ENCODE peak calls at places on chromosome 1, in five cellular contexts. S, A, Q, K and J are unnamed samples.

GRCh38 chr1:85911742-85912141 is 203.5 kb upstream of the ZNHIT6 start:
- DNase-seq in A (no peak), K (no peak), S (no peak), Q (peak; percentile 11), J (no peak)

GRCh38 chr1:145916745-145917144 is 1.8 kb downstream of the PEX11B start:
- DNase-seq in Q (no peak), A (no peak), S (peak; percentile 39), K (no peak), J (no peak)

GRCh38 chr1:2470290-2471158 is 5.6 kb upstream of the PLCH2 start:
- DNase-seq in S (no peak), K (no peak), A (no peak), Q (no peak), J (no peak)

GRCh38 chr1:43994071-43994470 is 2.7 kb downstream of the CCDC24 start:
- DNase-seq in Q (no peak), S (no peak), A (no peak), K (no peak), J (no peak)

GRCh38 chr1:235882816-235883215 is 16.1 kb upstream of the LYST start:
- DNase-seq in S (peak; percentile 27), A (no peak), K (no peak), Q (peak; percentile 13), J (no peak)

GRCh38 chr1:53590581-53591515 is 131.6 kb downstream of the DMRTB1 start:
- DNase-seq in S (no peak), Q (peak; percentile 76), K (no peak), A (no peak), J (no peak)

GRCh38 chr1:38334930-38335592 is 288.5 kb upstream of the POU3F1 start:
- DNase-seq in Q (no peak), S (no peak), K (no peak), A (no peak), J (no peak)

GRCh38 chr1:119139857-119140176 is 636 bp downstream of the WARS2 start:
- DNase-seq in S (no peak), Q (no peak), K (no peak), A (no peak), J (no peak)

GRCh38 chr1:112575154-112575804 is 43.7 kb downstream of the ST7L start:
- DNase-seq in Q (peak; percentile 26), S (peak; percentile 56), A (no peak), K (no peak), J (no peak)

GRCh38 chr1:154178006-154178405 is 13.9 kb downstream of the TPM3 start:
- DNase-seq in S (no peak), Q (no peak), A (no peak), K (no peak), J (no peak)

GRCh38 chr1:44605904-44606615 is 68.2 kb downstream of the TMEM53 start:
- DNase-seq in S (no peak), A (no peak), Q (no peak), K (no peak), J (no peak)

GRCh38 chr1:234169161-234169849 is 204.0 kb upstream of the COA6 start:
- DNase-seq in S (no peak), K (no peak), Q (no peak), A (no peak), J (no peak)

GRCh38 chr1:33391669-33392068 is 39.2 kb downstream of the PHC2 start:
- DNase-seq in K (no peak), A (no peak), S (no peak), Q (no peak), J (no peak)

GRCh38 chr1:226404904-226405222 is 3.0 kb downstream of the PARP1 start:
- DNase-seq in S (no peak), A (no peak), K (no peak), Q (no peak), J (no peak)

GRCh38 chr1:223700388-223700918 is 11.9 kb upstream of the CAPN2 start:
- DNase-seq in K (no peak), Q (no peak), S (no peak), A (no peak), J (no peak)

GRCh38 chr1:48808496-48808895 is 31.8 kb upstream of the BEND5 start:
- DNase-seq in K (no peak), A (no peak), S (no peak), Q (no peak), J (no peak)

GRCh38 chr1:1796466-1796865 is 18.2 kb upstream of the NADK start:
- DNase-seq in S (no peak), A (no peak), K (no peak), Q (no peak), J (no peak)

GRCh38 chr1:244224487-244225430 is 173.7 kb downstream of the ZBTB18 start:
- DNase-seq in Q (no peak), K (no peak), S (no peak), A (no peak), J (peak; percentile 28)

GRCh38 chr1:109762821-109763645 is 690 bp downstream of the EPS8L3 start:
- DNase-seq in A (peak; percentile 41), K (no peak), Q (peak; percentile 34), S (no peak), J (peak; percentile 55)

GRCh38 chr1:246001142-246001812 is 505.8 kb downstream of the SMYD3 start:
- DNase-seq in S (no peak), A (no peak), K (no peak), Q (no peak), J (no peak)

GRCh38 chr1:48674641-48675040 is 102.0 kb downstream of the BEND5 start:
- DNase-seq in Q (peak; percentile 67), K (no peak), S (no peak), A (no peak), J (no peak)

GRCh38 chr1:179529482-179529881 is 46.3 kb downstream of the NPHS2 start:
- DNase-seq in Q (no peak), K (no peak), A (no peak), S (no peak), J (no peak)

GRCh38 chr1:16081636-16082035 is 8.2 kb upstream of the FAM131C start:
- DNase-seq in Q (no peak), A (no peak), K (no peak), S (no peak), J (no peak)

GRCh38 chr1:179663810-179664209 is 72.2 kb downstream of the TDRD5 start:
- DNase-seq in A (no peak), S (no peak), Q (no peak), K (no peak), J (no peak)

GRCh38 chr1:158121604-158122254 is 59.0 kb upstream of the CD1D start:
- DNase-seq in Q (peak; percentile 44), K (peak; percentile 48), A (no peak), S (peak; percentile 46), J (peak; percentile 35)

GRCh38 chr1:107593436-107594209 is 371.4 kb downstream of the VAV3 start:
- DNase-seq in Q (no peak), A (no peak), K (no peak), S (peak; percentile 3), J (no peak)

GRCh38 chr1:63317007-63317813 is 5.2 kb upstream of the FOXD3 start:
- DNase-seq in K (no peak), A (peak; percentile 90), S (no peak), Q (peak; percentile 35), J (peak; percentile 83)

GRCh38 chr1:96515925-96516324 is 205.7 kb upstream of the PTBP2 start:
- DNase-seq in A (no peak), S (no peak), Q (no peak), K (no peak), J (no peak)

GRCh38 chr1:246930830-246931548 is 759 bp downstream of the AHCTF1 start:
- DNase-seq in S (peak; percentile 53), A (peak; percentile 74), K (peak; percentile 52), Q (peak; percentile 64), J (peak; percentile 71)

GRCh38 chr1:206050655-206051235 is 2.2 kb upstream of the RHEX start:
- DNase-seq in K (peak; percentile 45), S (peak; percentile 84), Q (no peak), A (no peak), J (peak; percentile 73)

GRCh38 chr1:159076753-159077656 is at the start of gene AIM2:
- DNase-seq in A (no peak), S (no peak), Q (peak; percentile 58), K (peak; percentile 37), J (peak; percentile 83)

GRCh38 chr1:87200875-87201638 is 127.6 kb upstream of the LMO4 start:
- DNase-seq in K (no peak), Q (no peak), A (no peak), S (no peak), J (no peak)

GRCh38 chr1:64155285-64155684 is 48.1 kb upstream of the UBE2U start:
- DNase-seq in Q (no peak), A (no peak), K (no peak), S (no peak), J (no peak)

GRCh38 chr1:16017461-16018303 is at the start of gene HSPB7:
- DNase-seq in A (no peak), S (no peak), K (no peak), Q (peak; percentile 95), J (peak; percentile 60)

GRCh38 chr1:58155418-58156123 is 391.0 kb downstream of the OMA1 start:
- DNase-seq in A (no peak), K (no peak), S (no peak), Q (no peak), J (no peak)